ENCODE peak calls at places on chromosomes 3 and 15, in ten cellular contexts. One of them, this sample, is unnamed.

GRCh38 chr3:65833761-65834505 is 204.8 kb downstream of the MAGI1 start:
- DNase-seq in breast epithelium: no peak
- DNase-seq in upper lobe of left lung: no peak
- DNase-seq in stomach: no peak
- DNase-seq in spleen: no peak
- DNase-seq in suprapubic skin: no peak
- DNase-seq in prostate gland: no peak
- DNase-seq in sigmoid colon: no peak
- DNase-seq in GM12892: no peak
- DNase-seq in transverse colon: no peak
- DNase-seq in this sample: no peak

GRCh38 chr15:34693053-34693744 is 61.6 kb downstream of the GJD2 start:
- DNase-seq in breast epithelium: no peak
- DNase-seq in upper lobe of left lung: no peak
- DNase-seq in stomach: no peak
- DNase-seq in spleen: no peak
- DNase-seq in suprapubic skin: no peak
- DNase-seq in prostate gland: no peak
- DNase-seq in sigmoid colon: no peak
- DNase-seq in GM12892: no peak
- DNase-seq in transverse colon: no peak
- DNase-seq in this sample: no peak

GRCh38 chr3:151777880-151778279 is 36.0 kb upstream of the AADAC start:
- DNase-seq in breast epithelium: no peak
- DNase-seq in upper lobe of left lung: no peak
- DNase-seq in stomach: no peak
- DNase-seq in spleen: no peak
- DNase-seq in suprapubic skin: no peak
- DNase-seq in prostate gland: no peak
- DNase-seq in sigmoid colon: no peak
- DNase-seq in GM12892: no peak
- DNase-seq in transverse colon: no peak
- DNase-seq in this sample: no peak

GRCh38 chr3:55189359-55189801 is 261.5 kb upstream of the LRTM1 start:
- DNase-seq in breast epithelium: no peak
- DNase-seq in upper lobe of left lung: no peak
- DNase-seq in stomach: no peak
- DNase-seq in spleen: no peak
- DNase-seq in suprapubic skin: no peak
- DNase-seq in prostate gland: no peak
- DNase-seq in sigmoid colon: no peak
- DNase-seq in GM12892: no peak
- DNase-seq in transverse colon: no peak
- DNase-seq in this sample: no peak

GRCh38 chr15:67915374-67916050 is 75.7 kb upstream of the RNU6-1 start:
- DNase-seq in breast epithelium: peak
- DNase-seq in upper lobe of left lung: peak
- DNase-seq in stomach: peak
- DNase-seq in spleen: no peak
- DNase-seq in suprapubic skin: no peak
- DNase-seq in prostate gland: peak
- DNase-seq in sigmoid colon: peak
- DNase-seq in GM12892: no peak
- DNase-seq in transverse colon: peak
- DNase-seq in this sample: no peak

GRCh38 chr3:43005253-43005652 is 26.1 kb downstream of the GASK1A start:
- DNase-seq in breast epithelium: no peak
- DNase-seq in upper lobe of left lung: no peak
- DNase-seq in stomach: no peak
- DNase-seq in spleen: no peak
- DNase-seq in suprapubic skin: no peak
- DNase-seq in prostate gland: no peak
- DNase-seq in sigmoid colon: no peak
- DNase-seq in GM12892: no peak
- DNase-seq in transverse colon: no peak
- DNase-seq in this sample: no peak

GRCh38 chr3:190621971-190622370 is 108.1 kb downstream of the IL1RAP start:
- DNase-seq in breast epithelium: no peak
- DNase-seq in upper lobe of left lung: no peak
- DNase-seq in stomach: no peak
- DNase-seq in spleen: no peak
- DNase-seq in suprapubic skin: no peak
- DNase-seq in prostate gland: no peak
- DNase-seq in sigmoid colon: no peak
- DNase-seq in GM12892: no peak
- DNase-seq in transverse colon: no peak
- DNase-seq in this sample: no peak

GRCh38 chr3:157618075-157618760 is 115.0 kb upstream of the VEPH1 start:
- DNase-seq in breast epithelium: no peak
- DNase-seq in upper lobe of left lung: no peak
- DNase-seq in stomach: no peak
- DNase-seq in spleen: no peak
- DNase-seq in suprapubic skin: no peak
- DNase-seq in prostate gland: no peak
- DNase-seq in sigmoid colon: no peak
- DNase-seq in GM12892: no peak
- DNase-seq in transverse colon: no peak
- DNase-seq in this sample: peak

GRCh38 chr15:74610302-74610951 is 5.2 kb upstream of the CLK3 start:
- DNase-seq in breast epithelium: no peak
- DNase-seq in upper lobe of left lung: no peak
- DNase-seq in stomach: no peak
- DNase-seq in spleen: no peak
- DNase-seq in suprapubic skin: no peak
- DNase-seq in prostate gland: no peak
- DNase-seq in sigmoid colon: no peak
- DNase-seq in GM12892: no peak
- DNase-seq in transverse colon: no peak
- DNase-seq in this sample: no peak

GRCh38 chr3:185828755-185829154 is 3.9 kb upstream of the IGF2BP2 start:
- DNase-seq in breast epithelium: no peak
- DNase-seq in upper lobe of left lung: no peak
- DNase-seq in stomach: no peak
- DNase-seq in spleen: no peak
- DNase-seq in suprapubic skin: no peak
- DNase-seq in prostate gland: no peak
- DNase-seq in sigmoid colon: no peak
- DNase-seq in GM12892: no peak
- DNase-seq in transverse colon: no peak
- DNase-seq in this sample: no peak

GRCh38 chr3:185831990-185832389 is 7.1 kb upstream of the IGF2BP2 start:
- DNase-seq in breast epithelium: no peak
- DNase-seq in upper lobe of left lung: no peak
- DNase-seq in stomach: no peak
- DNase-seq in spleen: no peak
- DNase-seq in suprapubic skin: no peak
- DNase-seq in prostate gland: no peak
- DNase-seq in sigmoid colon: no peak
- DNase-seq in GM12892: no peak
- DNase-seq in transverse colon: no peak
- DNase-seq in this sample: no peak

GRCh38 chr3:185831195-185831594 is 6.4 kb upstream of the IGF2BP2 start:
- DNase-seq in breast epithelium: no peak
- DNase-seq in upper lobe of left lung: no peak
- DNase-seq in stomach: no peak
- DNase-seq in spleen: no peak
- DNase-seq in suprapubic skin: no peak
- DNase-seq in prostate gland: no peak
- DNase-seq in sigmoid colon: no peak
- DNase-seq in GM12892: no peak
- DNase-seq in transverse colon: no peak
- DNase-seq in this sample: no peak

GRCh38 chr3:185827595-185828344 is 2.9 kb upstream of the IGF2BP2 start:
- DNase-seq in breast epithelium: no peak
- DNase-seq in upper lobe of left lung: no peak
- DNase-seq in stomach: no peak
- DNase-seq in spleen: no peak
- DNase-seq in suprapubic skin: no peak
- DNase-seq in prostate gland: no peak
- DNase-seq in sigmoid colon: no peak
- DNase-seq in GM12892: no peak
- DNase-seq in transverse colon: no peak
- DNase-seq in this sample: no peak

GRCh38 chr3:185830018-185830797 is 5.4 kb upstream of the IGF2BP2 start:
- DNase-seq in breast epithelium: no peak
- DNase-seq in upper lobe of left lung: no peak
- DNase-seq in stomach: no peak
- DNase-seq in spleen: no peak
- DNase-seq in suprapubic skin: no peak
- DNase-seq in prostate gland: no peak
- DNase-seq in sigmoid colon: no peak
- DNase-seq in GM12892: no peak
- DNase-seq in transverse colon: no peak
- DNase-seq in this sample: no peak
- TF ChIP-seq POLR2AphosphoS5 in breast epithelium: no peak
- TF ChIP-seq POLR2AphosphoS5 in upper lobe of left lung: no peak
- TF ChIP-seq POLR2AphosphoS5 in stomach: no peak
- TF ChIP-seq POLR2AphosphoS5 in spleen: no peak
- TF ChIP-seq POLR2AphosphoS5 in suprapubic skin: no peak
- TF ChIP-seq POLR2AphosphoS5 in prostate gland: no peak
- TF ChIP-seq POLR2AphosphoS5 in sigmoid colon: no peak
- TF ChIP-seq POLR2AphosphoS5 in GM12892: no peak
- TF ChIP-seq POLR2AphosphoS5 in transverse colon: no peak
- TF ChIP-seq POLR2AphosphoS5 in this sample: no peak

DNA sequence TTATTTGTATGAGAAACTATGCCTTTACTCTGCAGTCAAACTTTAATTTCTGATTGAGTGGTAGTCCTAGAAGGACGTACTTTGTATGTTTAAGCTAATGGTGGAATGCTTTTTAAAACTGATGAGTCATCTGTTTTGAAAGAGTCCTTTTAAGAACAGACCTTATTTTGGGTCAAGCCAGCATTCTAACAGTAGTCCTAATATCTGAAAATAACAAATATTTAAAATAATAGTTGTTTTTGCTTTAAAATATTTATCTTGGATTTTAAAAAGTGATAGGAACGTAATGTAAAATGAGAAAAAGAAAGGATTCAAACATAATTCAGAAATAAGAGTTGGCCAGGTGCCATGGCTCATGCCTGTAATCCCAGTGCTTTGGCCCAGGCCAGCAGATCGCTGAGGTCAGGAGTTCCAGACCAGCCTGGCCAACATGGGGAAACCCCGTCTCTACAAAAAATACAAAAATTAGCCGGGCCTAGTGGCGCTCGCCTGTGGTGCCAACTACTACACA is 1.3 kb upstream of the LRRC58 start:
- DNase-seq in breast epithelium: no peak
- DNase-seq in upper lobe of left lung: no peak
- DNase-seq in stomach: no peak
- DNase-seq in spleen: peak
- DNase-seq in suprapubic skin: peak
- DNase-seq in prostate gland: no peak
- DNase-seq in sigmoid colon: peak
- DNase-seq in GM12892: no peak
- DNase-seq in transverse colon: peak
- DNase-seq in this sample: no peak
- TF ChIP-seq POLR2A in breast epithelium: no peak
- TF ChIP-seq POLR2A in upper lobe of left lung: no peak
- TF ChIP-seq POLR2A in stomach: no peak
- TF ChIP-seq POLR2A in spleen: no peak
- TF ChIP-seq POLR2A in suprapubic skin: no peak
- TF ChIP-seq POLR2A in prostate gland: no peak
- TF ChIP-seq POLR2A in sigmoid colon: no peak
- TF ChIP-seq POLR2A in GM12892: no peak
- TF ChIP-seq POLR2A in transverse colon: no peak
- TF ChIP-seq POLR2A in this sample: no peak

GRCh38 chr3:30702521-30703404 is 96.4 kb downstream of the TGFBR2 start:
- DNase-seq in breast epithelium: no peak
- DNase-seq in upper lobe of left lung: no peak
- DNase-seq in stomach: no peak
- DNase-seq in spleen: no peak
- DNase-seq in suprapubic skin: no peak
- DNase-seq in prostate gland: no peak
- DNase-seq in sigmoid colon: no peak
- DNase-seq in GM12892: no peak
- DNase-seq in transverse colon: no peak
- DNase-seq in this sample: no peak
- TF ChIP-seq POLR2AphosphoS5 in breast epithelium: no peak
- TF ChIP-seq POLR2AphosphoS5 in upper lobe of left lung: no peak
- TF ChIP-seq POLR2AphosphoS5 in stomach: no peak
- TF ChIP-seq POLR2AphosphoS5 in spleen: no peak
- TF ChIP-seq POLR2AphosphoS5 in suprapubic skin: no peak
- TF ChIP-seq POLR2AphosphoS5 in prostate gland: no peak
- TF ChIP-seq POLR2AphosphoS5 in sigmoid colon: no peak
- TF ChIP-seq POLR2AphosphoS5 in GM12892: no peak
- TF ChIP-seq POLR2AphosphoS5 in transverse colon: no peak
- TF ChIP-seq POLR2AphosphoS5 in this sample: no peak

DNA sequence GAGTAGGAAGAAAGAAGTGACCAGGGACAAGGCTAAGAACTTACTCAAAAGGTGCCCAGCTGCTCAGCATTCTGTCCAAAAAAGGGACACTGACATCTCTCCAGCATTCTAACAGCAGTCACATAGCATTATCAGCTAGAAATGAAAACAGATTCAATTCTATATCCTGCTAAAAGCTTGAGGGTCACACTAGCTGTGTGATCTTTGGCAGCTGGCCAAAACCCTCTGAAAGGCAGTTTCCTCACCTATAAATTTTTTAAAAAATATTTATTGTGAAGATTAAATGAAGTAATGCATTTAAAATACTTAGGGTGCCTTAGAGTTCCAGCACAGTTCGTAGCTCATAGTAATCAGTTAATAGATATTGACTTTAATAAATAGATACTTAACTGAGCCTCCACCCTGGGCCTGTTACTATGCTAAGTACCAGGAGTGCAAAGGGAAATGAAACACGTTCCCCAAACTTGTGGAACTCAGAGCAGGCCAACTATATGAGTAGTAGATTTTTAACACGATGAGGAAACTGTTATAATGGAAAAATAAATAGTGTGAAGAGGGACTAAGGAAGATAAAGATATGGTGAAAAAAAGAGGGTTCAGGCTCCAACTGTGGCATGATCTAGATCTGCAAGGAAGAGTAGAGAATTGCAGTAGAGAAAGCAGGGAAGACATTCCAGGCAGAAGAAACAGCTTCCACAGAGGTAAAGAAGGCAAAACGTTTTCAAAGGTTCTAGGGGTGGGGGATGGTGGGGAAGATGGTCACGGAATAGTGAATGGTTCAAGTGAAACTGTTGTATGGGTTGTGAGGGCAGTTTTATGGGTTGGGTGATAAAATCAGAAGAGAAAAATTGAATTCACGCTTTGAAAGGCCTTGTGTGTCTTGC is 11.4 kb downstream of the CD86 start:
- DNase-seq in breast epithelium: no peak
- DNase-seq in upper lobe of left lung: no peak
- DNase-seq in stomach: no peak
- DNase-seq in spleen: no peak
- DNase-seq in suprapubic skin: no peak
- DNase-seq in prostate gland: no peak
- DNase-seq in sigmoid colon: no peak
- DNase-seq in GM12892: no peak
- DNase-seq in transverse colon: no peak
- DNase-seq in this sample: no peak
- TF ChIP-seq POLR2A in breast epithelium: no peak
- TF ChIP-seq POLR2A in upper lobe of left lung: no peak
- TF ChIP-seq POLR2A in stomach: no peak
- TF ChIP-seq POLR2A in spleen: no peak
- TF ChIP-seq POLR2A in suprapubic skin: no peak
- TF ChIP-seq POLR2A in prostate gland: no peak
- TF ChIP-seq POLR2A in sigmoid colon: no peak
- TF ChIP-seq POLR2A in GM12892: no peak
- TF ChIP-seq POLR2A in transverse colon: no peak
- TF ChIP-seq POLR2A in this sample: no peak